ENCODE peak calls at places on chromosomes 16 and 17, in four cellular contexts. One of them, this sample, is unnamed.

GRCh38 chr16:69131749-69132423 is 502 bp downstream of the CHTF8 start:
- DNase-seq in mesendoderm: peak; percentile 90
- DNase-seq in IMR-90: peak; percentile 81
- DNase-seq in mesenchymal stem cell: peak; percentile 89
- DNase-seq in this sample: peak; percentile 76

GRCh38 chr17:79039171-79039570 is 15.2 kb downstream of the C1QTNF1 start:
- DNase-seq in mesenchymal stem cell: no peak
- DNase-seq in mesendoderm: no peak
- DNase-seq in IMR-90: no peak
- DNase-seq in this sample: no peak

GRCh38 chr17:38693700-38694329 is 11.3 kb upstream of the MLLT6 start:
- DNase-seq in mesendoderm: no peak
- DNase-seq in IMR-90: peak; percentile 51
- DNase-seq in mesenchymal stem cell: peak; percentile 17
- DNase-seq in this sample: peak; percentile 25

GRCh38 chr17:40086150-40087044 is 14.0 kb downstream of the NR1D1 start:
- DNase-seq in mesenchymal stem cell: peak; percentile 52
- DNase-seq in mesendoderm: peak; percentile 70
- DNase-seq in IMR-90: no peak
- DNase-seq in this sample: peak; percentile 82

GRCh38 chr16:51374346-51374745 is 223.3 kb upstream of the SALL1 start:
- DNase-seq in mesenchymal stem cell: peak; percentile 81
- DNase-seq in mesendoderm: no peak
- DNase-seq in IMR-90: peak; percentile 81
- DNase-seq in this sample: no peak

GRCh38 chr16:4298761-4299522 is 16.9 kb upstream of the GLIS2 start:
- DNase-seq in mesenchymal stem cell: peak; percentile 90
- DNase-seq in mesendoderm: peak; percentile 97
- DNase-seq in IMR-90: peak; percentile 94
- DNase-seq in this sample: peak; percentile 90

GRCh38 chr17:27602721-27603445 is 28.1 kb upstream of the LGALS9 start:
- DNase-seq in IMR-90: peak; percentile 62
- DNase-seq in mesenchymal stem cell: peak; percentile 63
- DNase-seq in mesendoderm: peak; percentile 83
- DNase-seq in this sample: peak; percentile 93

GRCh38 chr16:49632111-49632797 is 223.7 kb downstream of the ZNF423 start:
- DNase-seq in mesendoderm: no peak
- DNase-seq in IMR-90: no peak
- DNase-seq in mesenchymal stem cell: no peak
- DNase-seq in this sample: peak; percentile 10

GRCh38 chr17:68598545-68598961 is 2.6 kb downstream of the FAM20A start:
- DNase-seq in mesendoderm: no peak
- DNase-seq in mesenchymal stem cell: no peak
- DNase-seq in IMR-90: no peak
- DNase-seq in this sample: no peak

GRCh38 chr16:49457196-49457595 is 83.6 kb downstream of the C16orf78 start:
- DNase-seq in mesenchymal stem cell: no peak
- DNase-seq in mesendoderm: no peak
- DNase-seq in IMR-90: no peak
- DNase-seq in this sample: peak; percentile 3

GRCh38 chr16:85521737-85522042 is 91.4 kb upstream of the GSE1 start:
- DNase-seq in mesenchymal stem cell: no peak
- DNase-seq in IMR-90: no peak
- DNase-seq in mesendoderm: no peak
- DNase-seq in this sample: no peak

GRCh38 chr16:85522517-85522841 is 90.6 kb upstream of the GSE1 start:
- DNase-seq in IMR-90: no peak
- DNase-seq in mesendoderm: no peak
- DNase-seq in mesenchymal stem cell: no peak
- DNase-seq in this sample: no peak

GRCh38 chr16:85522842-85523601 is 90.1 kb upstream of the GSE1 start:
- DNase-seq in mesenchymal stem cell: peak; percentile 53
- DNase-seq in mesendoderm: peak; percentile 53
- DNase-seq in IMR-90: peak; percentile 24
- DNase-seq in this sample: no peak

GRCh38 chr16:85519540-85520231 is 93.4 kb upstream of the GSE1 start:
- DNase-seq in IMR-90: no peak
- DNase-seq in mesenchymal stem cell: no peak
- DNase-seq in mesendoderm: no peak
- DNase-seq in this sample: no peak

GRCh38 chr16:85520853-85521736 is 92.0 kb upstream of the GSE1 start:
- DNase-seq in mesenchymal stem cell: no peak
- DNase-seq in mesendoderm: no peak
- DNase-seq in IMR-90: no peak
- DNase-seq in this sample: no peak
- H2BK15ac ChIP-seq in mesenchymal stem cell: no peak overlapping the region
- H2BK15ac ChIP-seq in mesendoderm: no peak overlapping the region
- H2BK15ac ChIP-seq in IMR-90: no peak overlapping the region
- H2BK15ac ChIP-seq in this sample: no peak overlapping the region

DNA sequence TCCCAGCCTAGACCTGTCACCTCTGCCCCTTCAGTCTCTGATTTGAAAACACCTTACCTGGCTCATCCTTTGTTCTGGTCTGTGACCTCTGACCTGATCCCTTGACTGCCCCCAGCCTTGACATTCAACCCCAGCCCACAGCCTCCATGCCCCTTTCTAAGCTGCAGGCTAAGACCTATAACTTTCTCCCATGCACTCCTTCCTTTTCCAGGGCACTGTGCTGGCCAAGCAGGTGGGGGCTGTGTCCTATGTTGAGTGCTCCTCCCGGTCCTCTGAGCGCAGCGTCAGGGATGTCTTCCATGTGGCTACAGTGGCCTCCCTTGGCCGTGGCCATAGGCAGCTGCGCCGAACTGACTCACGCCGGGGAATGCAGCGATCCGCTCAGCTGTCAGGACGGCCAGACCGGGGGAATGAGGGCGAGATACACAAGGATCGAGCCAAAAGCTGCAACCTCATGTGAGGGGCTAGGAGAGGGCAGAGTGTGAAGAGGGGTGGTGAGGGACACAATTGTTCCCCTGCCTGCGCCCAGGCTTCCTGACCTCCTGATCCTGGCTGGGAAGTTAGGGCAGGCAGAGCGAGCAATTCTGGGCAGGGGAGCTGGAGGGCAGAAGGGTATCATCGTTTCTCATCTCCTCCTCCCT is 3.3 kb downstream of the RND2 start:
- DNase-seq in mesenchymal stem cell: no peak
- DNase-seq in IMR-90: no peak
- DNase-seq in mesendoderm: no peak
- DNase-seq in this sample: no peak
- H2BK15ac ChIP-seq in mesenchymal stem cell: no peak overlapping the region
- H2BK15ac ChIP-seq in IMR-90: no peak overlapping the region
- H2BK15ac ChIP-seq in mesendoderm: no peak overlapping the region
- H2BK15ac ChIP-seq in this sample: no peak overlapping the region

GRCh38 chr17:45893725-45894021 is 681 bp upstream of the MAPT start:
- DNase-seq in mesenchymal stem cell: no peak
- DNase-seq in IMR-90: no peak
- DNase-seq in mesendoderm: no peak
- DNase-seq in this sample: no peak

GRCh38 chr17:45896803-45897693 is 2.7 kb downstream of the MAPT start:
- DNase-seq in mesendoderm: peak; percentile 34
- DNase-seq in mesenchymal stem cell: peak; percentile 29
- DNase-seq in IMR-90: no peak
- DNase-seq in this sample: peak; percentile 73

GRCh38 chr17:45895969-45896793 is 1.8 kb downstream of the MAPT start:
- DNase-seq in IMR-90: no peak
- DNase-seq in mesenchymal stem cell: no peak
- DNase-seq in mesendoderm: no peak
- DNase-seq in this sample: no peak

GRCh38 chr17:45895304-45895968 is 1.1 kb downstream of the MAPT start:
- DNase-seq in mesendoderm: peak; percentile 27
- DNase-seq in mesenchymal stem cell: peak; percentile 39
- DNase-seq in IMR-90: no peak
- DNase-seq in this sample: peak; percentile 59

DNA sequence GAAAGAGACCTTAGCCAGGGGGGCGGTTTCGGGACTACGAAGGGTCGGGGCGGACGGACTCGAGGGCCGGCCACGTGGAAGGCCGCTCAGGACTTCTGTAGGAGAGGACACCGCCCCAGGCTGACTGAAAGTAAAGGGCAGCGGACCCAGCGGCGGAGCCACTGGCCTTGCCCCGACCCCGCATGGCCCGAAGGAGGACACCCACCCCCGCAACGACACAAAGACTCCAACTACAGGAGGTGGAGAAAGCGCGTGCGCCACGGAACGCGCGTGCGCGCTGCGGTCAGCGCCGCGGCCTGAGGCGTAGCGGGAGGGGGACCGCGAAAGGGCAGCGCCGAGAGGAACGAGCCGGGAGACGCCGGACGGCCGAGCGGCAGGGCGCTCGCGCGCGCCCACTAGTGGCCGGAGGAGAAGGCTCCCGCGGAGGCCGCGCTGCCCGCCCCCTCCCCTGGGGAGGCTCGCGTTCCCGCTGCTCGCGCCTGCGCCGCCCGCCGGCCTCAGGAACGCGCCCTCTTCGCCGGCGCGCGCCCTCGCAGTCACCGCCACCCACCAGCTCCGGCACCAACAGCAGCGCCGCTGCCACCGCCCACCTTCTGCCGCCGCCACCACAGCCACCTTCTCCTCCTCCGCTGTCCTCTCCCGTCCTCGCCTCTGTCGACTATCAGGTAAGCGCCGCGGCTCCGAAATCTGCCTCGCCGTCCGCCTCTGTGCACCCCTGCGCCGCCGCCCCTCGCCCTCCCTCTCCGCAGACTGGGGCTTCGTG is at the start of gene MAPT:
- DNase-seq in IMR-90: peak; percentile 88
- DNase-seq in mesendoderm: peak; percentile 95
- DNase-seq in mesenchymal stem cell: peak; percentile 87
- DNase-seq in this sample: peak; percentile 97
- H2BK15ac ChIP-seq in IMR-90: no peak within 1 kb of the TSS
- H2BK15ac ChIP-seq in mesendoderm: no peak within 1 kb of the TSS
- H2BK15ac ChIP-seq in mesenchymal stem cell: peak within 1 kb of the TSS; percentile 65
- H2BK15ac ChIP-seq in this sample: no peak within 1 kb of the TSS

GRCh38 chr17:63479495-63480184 is 2.8 kb downstream of the ACE start:
- DNase-seq in IMR-90: no peak
- DNase-seq in mesendoderm: no peak
- DNase-seq in mesenchymal stem cell: peak; percentile 16
- DNase-seq in this sample: no peak

GRCh38 chr17:63481488-63481870 is 4.6 kb downstream of the ACE start:
- DNase-seq in mesendoderm: no peak
- DNase-seq in mesenchymal stem cell: no peak
- DNase-seq in IMR-90: no peak
- DNase-seq in this sample: no peak

GRCh38 chr17:63480192-63480784 is 3.4 kb downstream of the ACE start:
- DNase-seq in IMR-90: no peak
- DNase-seq in mesendoderm: no peak
- DNase-seq in mesenchymal stem cell: no peak
- DNase-seq in this sample: no peak

GRCh38 chr17:63482509-63482908 is 5.6 kb downstream of the ACE start:
- DNase-seq in mesendoderm: no peak
- DNase-seq in mesenchymal stem cell: no peak
- DNase-seq in IMR-90: no peak
- DNase-seq in this sample: no peak

GRCh38 chr17:63480826-63481487 is 4.1 kb downstream of the ACE start:
- DNase-seq in mesendoderm: no peak
- DNase-seq in IMR-90: no peak
- DNase-seq in mesenchymal stem cell: no peak
- DNase-seq in this sample: no peak
- H2BK15ac ChIP-seq in mesendoderm: no peak overlapping the region
- H2BK15ac ChIP-seq in IMR-90: no peak overlapping the region
- H2BK15ac ChIP-seq in mesenchymal stem cell: no peak overlapping the region
- H2BK15ac ChIP-seq in this sample: no peak overlapping the region

This sample was measured in H9.